ENCODE peak calls at places on chromosomes 11 and 22, in five cellular contexts. P, J, Y, A and E are unnamed samples.

GRCh38 chr11:96036863-96037262 is 113.0 kb upstream of the MTMR2 start:
- DNase-seq in A (no peak), J (no peak), P (no peak), Y (no peak), E (no peak)

GRCh38 chr22:24398409-24398808 is 29.0 kb upstream of the ADORA2A start:
- DNase-seq in Y (no peak), J (no peak), A (no peak), P (no peak), E (no peak)

GRCh38 chr11:122317337-122317736 is 201.3 kb upstream of the BLID start:
- DNase-seq in A (no peak), Y (no peak), P (peak; percentile 28), J (no peak), E (peak; percentile 92)

GRCh38 chr22:28648792-28649191 is 30.8 kb downstream of the TTC28 start:
- DNase-seq in A (no peak), P (no peak), J (no peak), Y (no peak), E (no peak)

GRCh38 chr11:93537767-93538261 is 5.4 kb downstream of the SMCO4 start:
- DNase-seq in A (peak; percentile 43), P (no peak), J (no peak), Y (no peak), E (peak; percentile 15)

GRCh38 chr22:48953103-48953720 is 874.5 kb downstream of the BRD1 start:
- DNase-seq in J (peak; percentile 10), P (no peak), Y (no peak), A (no peak), E (no peak)

GRCh38 chr22:40588726-40589125 is 47.8 kb downstream of the MRTFA start:
- DNase-seq in P (peak; percentile 83), A (no peak), Y (no peak), J (no peak), E (peak; percentile 80)

GRCh38 chr22:21568207-21569075 is 927 bp downstream of the UBE2L3 start:
- DNase-seq in Y (peak; percentile 11), P (peak; percentile 35), A (peak; percentile 27), J (peak; percentile 67), E (peak; percentile 32)

GRCh38 chr11:130817608-130817944 is 98.7 kb downstream of the SNX19 start:
- DNase-seq in J (no peak), Y (no peak), A (no peak), P (peak; percentile 51), E (peak; percentile 93)

GRCh38 chr11:129645943-129646342 is 169.7 kb upstream of the TMEM45B start:
- DNase-seq in A (no peak), Y (no peak), P (no peak), J (no peak), E (no peak)

GRCh38 chr11:765802-766091 is 11.5 kb downstream of the GATD1 start:
- DNase-seq in A (no peak), P (no peak), Y (no peak), J (no peak), E (no peak)

GRCh38 chr11:31797227-31798056 is 13.7 kb downstream of the PAX6 start:
- DNase-seq in J (peak; percentile 50), Y (no peak), A (no peak), P (no peak), E (no peak)

GRCh38 chr11:22331771-22332170 is 6.4 kb upstream of the SLC17A6 start:
- DNase-seq in A (no peak), Y (no peak), J (no peak), P (no peak), E (no peak)

GRCh38 chr11:44670814-44671213 is 55.9 kb upstream of the TSPAN18 start:
- DNase-seq in J (no peak), Y (no peak), A (no peak), P (no peak), E (no peak)

GRCh38 chr11:8017894-8018741 is 31.0 kb downstream of the EIF3F start:
- DNase-seq in J (peak; percentile 67), P (no peak), Y (no peak), A (no peak), E (peak; percentile 34)

GRCh38 chr22:27344546-27344945 is 457.0 kb downstream of the MN1 start:
- DNase-seq in Y (no peak), A (no peak), J (no peak), P (no peak), E (no peak)

GRCh38 chr22:31039393-31039792 is 41.7 kb upstream of the SMTN start:
- DNase-seq in Y (no peak), J (no peak), A (peak; percentile 53), P (peak; percentile 64), E (peak; percentile 89)

GRCh38 chr11:46918087-46918751 is at the start of gene LRP4:
- DNase-seq in J (peak; percentile 97), A (peak; percentile 68), Y (no peak), P (no peak), E (no peak)

GRCh38 chr22:36049678-36049997 is 21.0 kb upstream of the RBFOX2 start:
- DNase-seq in P (no peak), J (no peak), Y (no peak), A (no peak), E (no peak)

GRCh38 chr11:131413217-131413616 is 42.8 kb downstream of the NTM start:
- DNase-seq in P (no peak), A (no peak), J (no peak), Y (no peak), E (no peak)

GRCh38 chr11:74138021-74138420 is 32.8 kb downstream of the C2CD3 start:
- DNase-seq in P (peak; percentile 18), J (no peak), Y (no peak), A (no peak), E (no peak)
- H3K4me3 ChIP-seq in P (no peak overlapping the region), J (no peak overlapping the region), Y (no peak overlapping the region), A (no peak overlapping the region), E (no peak overlapping the region)

DNA sequence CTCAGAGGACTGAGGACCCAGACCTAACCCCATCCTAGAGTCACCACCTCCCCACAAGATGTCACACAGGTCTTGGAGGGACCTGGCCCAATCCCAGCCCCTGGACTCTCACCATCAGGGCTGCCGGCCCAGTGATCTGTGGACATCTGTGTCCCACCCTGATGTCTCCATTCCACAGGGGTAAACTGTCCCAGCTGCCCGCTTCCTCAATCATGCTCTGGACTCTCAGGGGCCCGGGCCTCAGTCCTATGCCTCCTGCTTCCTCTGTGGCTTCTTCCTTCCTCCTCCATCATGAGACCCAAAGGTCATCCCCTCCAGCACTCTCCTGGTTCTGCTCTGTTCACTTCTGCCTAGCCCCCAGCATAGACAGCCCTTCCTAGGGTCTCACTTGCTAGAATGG is 32.2 kb downstream of the ARAP1 start:
- DNase-seq in A (peak; percentile 62), P (no peak), J (no peak), Y (no peak), E (no peak)
- H3K4me3 ChIP-seq in A (peak overlapping the region; percentile 71), P (peak overlapping the region; percentile 12), J (no peak overlapping the region), Y (peak overlapping the region; percentile 89), E (peak overlapping the region; percentile 84)

GRCh38 chr11:114607753-114608459 is 12.3 kb upstream of the NXPE4 start:
- DNase-seq in J (no peak), Y (no peak), A (no peak), P (peak; percentile 4), E (peak; percentile 4)
- H3K4me3 ChIP-seq in J (no peak overlapping the region), Y (no peak overlapping the region), A (no peak overlapping the region), P (no peak overlapping the region), E (no peak overlapping the region)

GRCh38 chr11:109658169-109658568 is 236.2 kb downstream of the C11orf87 start:
- DNase-seq in P (no peak), J (no peak), Y (no peak), A (no peak), E (no peak)
- H3K4me3 ChIP-seq in P (no peak overlapping the region), J (no peak overlapping the region), Y (no peak overlapping the region), A (no peak overlapping the region), E (no peak overlapping the region)

GRCh38 chr22:42752912-42753311 is 32.2 kb upstream of the A4GALT start:
- DNase-seq in Y (no peak), P (peak; percentile 20), A (no peak), J (peak; percentile 17), E (no peak)
- H3K4me3 ChIP-seq in Y (no peak overlapping the region), P (no peak overlapping the region), A (no peak overlapping the region), J (no peak overlapping the region), E (no peak overlapping the region)